ENCODE peak calls at places on chromosome 15, in four cellular contexts. J is K562, C is GM12878, P is H1. B is an unnamed sample.
A peak's percentile ranks its signal among the peaks of the same experiment; 100 is the strongest.

GRCh38 chr15:66838202-66838601 is 136.2 kb downstream of the SMAD6 start:
- DNase-seq in J (no peak), C (no peak), P (no peak), B (no peak)

GRCh38 chr15:77614251-77614806 is 18.4 kb downstream of the LINGO1 start:
- DNase-seq in J (no peak), C (no peak), P (no peak), B (no peak)

GRCh38 chr15:45333550-45333949 is 44.8 kb downstream of the GATM start:
- DNase-seq in J (no peak), C (no peak), P (no peak), B (no peak)

GRCh38 chr15:85906028-85906427 is 111.3 kb upstream of the KLHL25 start:
- DNase-seq in J (no peak), C (no peak), P (no peak), B (no peak)

GRCh38 chr15:70166506-70167087 is 68.9 kb upstream of the TLE3 start:
- DNase-seq in J (no peak), C (no peak), P (no peak), B (no peak)

GRCh38 chr15:72230197-72231065 is 559 bp downstream of the PKM start:
- DNase-seq in J (peak; percentile 93), C (peak; percentile 51), P (peak; percentile 41), B (no peak)

GRCh38 chr15:50166216-50166615 is 15.8 kb upstream of the SLC27A2 start:
- DNase-seq in J (no peak), C (no peak), P (no peak), B (no peak)

GRCh38 chr15:82143390-82144047 is 97.7 kb upstream of the MEX3B start:
- DNase-seq in J (peak; percentile 25), C (no peak), P (no peak), B (no peak)

GRCh38 chr15:100341662-100342560 is at the start of gene ADAMTS17:
- DNase-seq in J (peak; percentile 25), C (peak; percentile 17), P (peak; percentile 87), B (peak; percentile 94)

GRCh38 chr15:93974804-93975481 is 256.4 kb upstream of the MCTP2 start:
- DNase-seq in J (no peak), C (no peak), P (peak; percentile 15), B (peak; percentile 2)

GRCh38 chr15:40858706-40859105 is 14.9 kb downstream of the SPINT1 start:
- DNase-seq in J (no peak), C (no peak), P (no peak), B (no peak)

GRCh38 chr15:80105193-80105984 is 45.9 kb downstream of the ZFAND6 start:
- DNase-seq in J (no peak), C (no peak), P (no peak), B (no peak)

GRCh38 chr15:101488300-101489164 is 975 bp downstream of the PCSK6 start:
- DNase-seq in J (no peak), C (no peak), P (no peak), B (no peak)

GRCh38 chr15:73021139-73021621 is 31.1 kb upstream of the NEO1 start:
- DNase-seq in J (no peak), C (no peak), P (peak; percentile 13), B (no peak)

GRCh38 chr15:94324835-94325767 is 93.7 kb downstream of the MCTP2 start:
- DNase-seq in J (no peak), C (no peak), P (no peak), B (no peak)

GRCh38 chr15:79008666-79009065 is 63.8 kb upstream of the CTSH start:
- DNase-seq in J (no peak), C (no peak), P (no peak), B (no peak)

GRCh38 chr15:73139416-73140082 is 87.3 kb downstream of the NEO1 start:
- DNase-seq in J (no peak), C (no peak), P (no peak), B (no peak)

GRCh38 chr15:52997123-52997522 is 207.0 kb upstream of the ONECUT1 start:
- DNase-seq in J (no peak), C (no peak), P (no peak), B (no peak)

GRCh38 chr15:67358812-67359211 is 104.2 kb downstream of the IQCH start:
- DNase-seq in J (no peak), C (no peak), P (no peak), B (no peak)

GRCh38 chr15:46636220-46636619 is 1001.4 kb downstream of the SQOR start:
- DNase-seq in J (no peak), C (no peak), P (no peak), B (no peak)

GRCh38 chr15:24865300-24865699 is 89.5 kb upstream of the SNRPN start:
- DNase-seq in J (no peak), C (no peak), P (no peak), B (no peak)

GRCh38 chr15:83203543-83203942 is 4.1 kb downstream of the HDGFL3 start:
- DNase-seq in J (no peak), C (no peak), P (no peak), B (no peak)

GRCh38 chr15:78570710-78571109 is 5.4 kb downstream of the CHRNA5 start:
- DNase-seq in J (no peak), C (no peak), P (no peak), B (no peak)

GRCh38 chr15:64507293-64507802 is 47.0 kb downstream of the ZNF609 start:
- DNase-seq in J (peak; percentile 85), C (peak; percentile 48), P (no peak), B (no peak)

GRCh38 chr15:35519536-35520149 is 26.3 kb downstream of the DPH6 start:
- DNase-seq in J (peak; percentile 61), C (peak; percentile 19), P (no peak), B (peak; percentile 28)

GRCh38 chr15:88636039-88636438 is 2.8 kb upstream of the ISG20 start:
- DNase-seq in J (no peak), C (no peak), P (no peak), B (peak; percentile 69)

GRCh38 chr15:52183562-52184173 is 7.5 kb downstream of the GNB5 start:
- DNase-seq in J (peak; percentile 51), C (no peak), P (no peak), B (no peak)

GRCh38 chr15:54566654-54567053 is 588.4 kb downstream of the UNC13C start:
- DNase-seq in J (no peak), C (no peak), P (no peak), B (no peak)

GRCh38 chr15:89971592-89971997 is 29.5 kb upstream of the ZNF710 start:
- DNase-seq in J (peak; percentile 78), C (peak; percentile 11), P (peak; percentile 49), B (peak; percentile 70)

GRCh38 chr15:37981781-37982180 is 47.3 kb downstream of the TMCO5A start:
- DNase-seq in J (peak; percentile 25), C (no peak), P (no peak), B (peak; percentile 39)

GRCh38 chr15:64857421-64857820 is 15.7 kb downstream of the PLEKHO2 start:
- DNase-seq in J (no peak), C (no peak), P (no peak), B (no peak)

GRCh38 chr15:48176097-48176496 is 2.0 kb downstream of the MYEF2 start:
- DNase-seq in J (no peak), C (no peak), P (no peak), B (no peak)

DNA sequence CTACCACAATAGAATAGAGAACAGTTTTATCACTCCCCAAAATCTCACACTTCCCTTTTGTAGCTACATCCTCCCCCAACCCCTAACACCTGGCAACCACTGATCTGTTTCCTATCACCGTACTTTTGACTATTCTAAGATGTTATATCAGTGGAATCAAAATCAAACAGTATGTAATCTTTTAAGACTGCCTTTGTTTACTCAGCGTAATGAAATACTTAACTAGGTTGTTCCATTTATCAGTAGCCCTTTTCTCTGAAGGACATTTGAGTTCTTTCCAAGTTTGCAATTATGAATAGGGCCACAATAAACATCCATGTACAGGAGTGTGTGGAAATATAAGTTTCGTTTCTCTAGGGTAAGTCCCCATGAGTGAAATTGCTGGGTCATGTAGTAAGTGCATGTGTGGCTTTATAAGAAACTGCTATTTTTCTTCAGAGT is 372.3 kb downstream of the SV2B start:
- DNase-seq in J (no peak), C (no peak), P (no peak), B (no peak)
- TF ChIP-seq EGR1 in J (no peak), C (no peak), P (no peak), B (no peak)

GRCh38 chr15:74616996-74617395 is 1.4 kb downstream of the CLK3 start:
- DNase-seq in J (peak; percentile 20), C (no peak), P (no peak), B (no peak)

GRCh38 chr15:74613953-74614743 is 1.5 kb upstream of the CLK3 start:
- DNase-seq in J (no peak), C (no peak), P (no peak), B (no peak)

GRCh38 chr15:74615313-74616019 is at the start of gene CLK3:
- DNase-seq in J (peak; percentile 95), C (peak; percentile 79), P (peak; percentile 79), B (peak; percentile 86)

GRCh38 chr15:74614744-74615312 is 808 bp upstream of the CLK3 start:
- DNase-seq in J (peak; percentile 86), C (peak; percentile 62), P (no peak), B (no peak)

GRCh38 chr15:74616020-74616939 is 644 bp downstream of the CLK3 start:
- DNase-seq in J (peak; percentile 76), C (no peak), P (no peak), B (no peak)
- TF ChIP-seq RAD21 in J (no peak), C (no peak), P (no peak), B (no peak)

GRCh38 chr15:39216816-39217215 is 364.1 kb upstream of the THBS1 start:
- DNase-seq in J (no peak), C (no peak), P (no peak), B (no peak)

GRCh38 chr15:39215006-39215405 is 365.9 kb upstream of the THBS1 start:
- DNase-seq in J (no peak), C (no peak), P (no peak), B (no peak)

GRCh38 chr15:39219608-39220007 is 361.3 kb upstream of the THBS1 start:
- DNase-seq in J (no peak), C (no peak), P (no peak), B (no peak)
- TF ChIP-seq CEBPB in J (no peak), C (no peak), P (no peak), B (no peak)

GRCh38 chr15:75927601-75928000 is 23.9 kb downstream of the FBXO22 start:
- DNase-seq in J (no peak), C (no peak), P (no peak), B (no peak)

GRCh38 chr15:75921732-75922703 is 18.3 kb downstream of the FBXO22 start:
- DNase-seq in J (peak; percentile 84), C (no peak), P (no peak), B (peak; percentile 48)

GRCh38 chr15:75923756-75924155 is 20.1 kb downstream of the FBXO22 start:
- DNase-seq in J (no peak), C (no peak), P (no peak), B (no peak)

GRCh38 chr15:75925440-75925839 is 21.8 kb downstream of the FBXO22 start:
- DNase-seq in J (no peak), C (no peak), P (no peak), B (no peak)

DNA sequence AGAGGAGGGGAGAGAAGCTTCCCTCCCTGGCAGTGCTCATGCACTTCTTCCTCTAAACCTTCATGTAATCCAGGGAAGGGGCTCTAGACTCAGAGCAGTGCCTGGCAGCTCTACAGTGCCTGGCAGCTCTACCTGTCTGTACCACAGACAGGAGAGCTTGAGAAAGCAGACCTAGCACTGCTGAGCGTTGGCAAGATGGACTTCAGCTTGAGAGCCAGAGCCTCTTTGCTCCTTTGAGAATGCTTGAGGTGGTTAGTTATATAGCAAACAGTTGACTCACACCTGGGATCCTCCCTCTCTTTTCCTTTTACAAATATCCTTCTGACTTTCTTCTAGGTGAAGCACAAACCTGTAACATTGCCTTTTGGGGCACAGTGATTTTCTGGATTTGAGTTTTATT is 20.9 kb downstream of the FBXO22 start:
- DNase-seq in J (no peak), C (no peak), P (no peak), B (no peak)
- TF ChIP-seq EGR1 in J (no peak), C (no peak), P (no peak), B (no peak)

GRCh38 chr15:31267161-31268107 is 59.2 kb upstream of the KLF13 start:
- DNase-seq in J (no peak), C (no peak), P (no peak), B (no peak)
- TF ChIP-seq RAD21 in J (no peak), C (no peak), P (no peak), B (no peak)